ENCODE peak calls at places on chromosome 21, in seven cellular contexts. P is mammary epithelial cell, T is A549, L is cardiac muscle cell, C is psoas muscle, Z is astrocyte of the spinal cord, Y is heart left ventricle. R is an unnamed sample.

GRCh38 chr21:34595457-34595856 is 19.5 kb downstream of the RCAN1 start:
- DNase-seq in Z (peak), T (no peak), C (no peak), P (no peak), Y (no peak), L (no peak), R (no peak)

GRCh38 chr21:16082038-16082816 is 352.4 kb downstream of the USP25 start:
- DNase-seq in P (no peak), Z (peak), T (no peak), L (peak), C (no peak), Y (no peak), R (no peak)

GRCh38 chr21:9738527-9738926 is 782.9 kb upstream of the TPTE start:
- DNase-seq in Z (no peak), P (no peak), Y (no peak), C (no peak), T (no peak), L (no peak), R (no peak)

GRCh38 chr21:41071410-41071809 is 96.5 kb upstream of the BACE2 start:
- DNase-seq in Z (no peak), Y (no peak), C (no peak), P (no peak), T (no peak), L (no peak), R (peak)

GRCh38 chr21:37028579-37028978 is 22.1 kb downstream of the RIPPLY3 start:
- DNase-seq in P (no peak), C (no peak), L (peak), T (no peak), Z (no peak), Y (no peak), R (no peak)

GRCh38 chr21:34046917-34047316 is 26.5 kb upstream of the MRPS6 start:
- DNase-seq in C (no peak), T (no peak), Y (no peak), L (no peak), Z (no peak), P (no peak), R (no peak)

GRCh38 chr21:34027727-34028461 is 45.5 kb upstream of the MRPS6 start:
- DNase-seq in C (no peak), L (no peak), Y (no peak), P (no peak), Z (no peak), T (no peak), R (no peak)

GRCh38 chr21:27077501-27077900 is 110.6 kb upstream of the ADAMTS5 start:
- DNase-seq in Z (no peak), Y (no peak), L (no peak), T (no peak), P (no peak), C (no peak), R (no peak)

GRCh38 chr21:22120616-22121266 is 1122.5 kb downstream of the NCAM2 start:
- DNase-seq in P (no peak), C (no peak), Z (peak), L (peak), Y (no peak), T (no peak), R (peak)

GRCh38 chr21:43973634-43973955 is 38.5 kb upstream of the TRAPPC10 start:
- DNase-seq in C (no peak), L (no peak), Y (peak), P (no peak), T (no peak), Z (no peak), R (no peak)

GRCh38 chr21:15370576-15370975 is 305.8 kb upstream of the NRIP1 start:
- DNase-seq in L (no peak), Y (no peak), T (no peak), C (no peak), Z (no peak), P (no peak), R (no peak)

GRCh38 chr21:45640001-45640887 is 3.3 kb upstream of the PCBP3 start:
- DNase-seq in P (no peak), Y (no peak), L (no peak), T (no peak), Z (no peak), C (no peak), R (no peak)

GRCh38 chr21:45639206-45640000 is 4.1 kb upstream of the PCBP3 start:
- DNase-seq in C (no peak), Y (no peak), T (no peak), Z (peak), P (no peak), L (no peak), R (no peak)

GRCh38 chr21:45642122-45642813 is 1.3 kb upstream of the PCBP3 start:
- DNase-seq in T (no peak), L (peak), C (peak), Z (no peak), P (no peak), Y (no peak), R (no peak)

GRCh38 chr21:45641480-45642035 is 2.0 kb upstream of the PCBP3 start:
- DNase-seq in L (peak), Z (no peak), C (no peak), T (no peak), P (no peak), Y (no peak), R (no peak)

DNA sequence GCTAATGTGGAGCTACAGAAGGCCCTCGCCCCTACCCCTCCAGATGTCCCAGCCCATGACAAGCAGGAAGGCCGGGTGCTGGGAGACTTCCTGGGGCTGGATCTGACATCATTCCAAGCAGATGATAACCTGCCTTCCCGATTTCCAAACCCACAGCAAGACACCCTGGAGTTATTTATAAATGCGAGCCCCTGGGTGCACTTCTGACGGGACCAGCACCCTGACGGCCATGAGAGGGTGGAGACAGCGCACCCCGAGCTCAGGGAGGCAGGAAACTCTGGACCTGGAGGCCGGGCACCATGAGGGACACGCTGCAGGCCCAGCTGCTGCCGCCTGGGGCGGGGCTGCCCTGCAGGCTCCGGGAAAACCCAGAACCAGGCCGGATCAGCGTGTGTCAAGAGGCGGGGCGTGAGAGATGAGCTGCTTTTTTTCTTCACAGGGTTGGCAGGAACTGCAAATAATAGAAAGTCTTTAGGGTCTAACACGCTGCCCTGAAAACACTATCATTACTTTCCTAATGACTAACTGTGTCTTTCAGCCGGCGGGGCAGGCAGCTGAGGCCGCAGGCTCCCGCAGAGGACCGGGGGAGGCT is 2.5 kb upstream of the PCBP3 start:
- DNase-seq in P (no peak), C (no peak), Z (peak), Y (no peak), L (peak), T (no peak), R (no peak)
- TF ChIP-seq CTCF in P (no peak), C (no peak), Z (peak), Y (no peak), L (peak), T (no peak), R (peak)

DNA sequence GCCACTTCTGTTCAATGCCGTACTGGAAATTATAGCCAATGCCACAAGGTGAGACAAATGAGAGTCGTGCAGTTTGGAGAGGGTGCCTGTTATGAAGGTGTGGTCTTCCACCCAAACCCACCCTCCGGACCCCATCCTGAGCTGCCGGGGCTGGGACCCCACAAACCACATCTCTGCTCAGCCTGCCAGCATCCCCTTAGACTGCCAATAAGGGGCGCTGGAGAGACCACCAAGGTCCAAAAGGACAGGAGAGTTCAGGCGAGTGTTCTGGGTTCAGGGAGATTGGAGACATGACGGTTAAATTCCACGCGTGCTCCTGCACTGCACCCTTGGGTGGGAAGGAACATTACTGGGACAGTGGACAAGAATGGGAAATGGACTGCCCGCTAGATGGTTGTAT is 48.7 kb upstream of the COL18A1 start:
- DNase-seq in Y (peak), C (no peak), Z (no peak), P (no peak), L (no peak), T (no peak), R (no peak)
- TF ChIP-seq CTCF in Y (no peak), C (no peak), Z (peak), P (no peak), L (no peak), T (no peak), R (peak)

GRCh38 chr21:42113926-42114409 is 42.9 kb downstream of the UMODL1 start:
- DNase-seq in Y (no peak), Z (no peak), T (peak), C (peak), P (peak), L (no peak), R (no peak)
- TF ChIP-seq CTCF in Y (no peak), Z (no peak), T (no peak), C (no peak), P (peak), L (no peak), R (no peak)

DNA sequence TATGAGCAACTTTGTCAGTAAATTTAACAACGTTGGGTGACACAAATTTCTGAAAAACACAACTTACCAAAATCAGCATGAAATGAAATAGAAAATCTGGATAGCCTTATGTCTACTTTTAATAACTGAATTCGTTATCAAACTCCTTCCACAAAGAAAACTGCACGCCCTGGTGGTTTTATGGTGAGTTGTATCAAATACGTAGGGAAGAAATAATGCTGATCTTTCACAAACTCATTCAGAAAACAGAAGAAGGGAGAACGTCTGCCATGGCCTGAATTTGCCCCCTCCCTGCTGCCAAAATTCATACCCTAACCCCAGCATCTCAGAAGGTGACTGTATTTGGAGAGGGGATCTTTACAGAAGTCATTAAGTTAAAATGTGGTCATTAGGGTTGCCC is 50.0 kb upstream of the COL18A1 start:
- DNase-seq in L (no peak), Z (no peak), Y (no peak), C (no peak), P (no peak), T (no peak), R (no peak)
- TF ChIP-seq CTCF in L (no peak), Z (no peak), Y (no peak), C (no peak), P (no peak), T (no peak), R (no peak)